ENCODE peak calls at places on chromosome 19, in eight cellular contexts. G is neural crest cell; W is CD8-positive, alpha-beta T cell; K is GM23338; U is progenitor cell of endocrine pancreas; B is tibial nerve; O is HFF-Myc; L is heart left ventricle. R is an unnamed sample.

GRCh38 chr19:5116292-5116691 is 147.4 kb downstream of the KDM4B start:
- DNase-seq in G (no peak), K (no peak), O (no peak), W (no peak), U (no peak), B (no peak), L (no peak), R (no peak)

GRCh38 chr19:6739884-6740588 is 556 bp downstream of the TRIP10 start:
- DNase-seq in G (peak), B (no peak), L (peak), W (no peak), O (no peak), K (peak), U (no peak), R (no peak)

GRCh38 chr19:8392017-8392591 is 1.9 kb downstream of the RAB11B start:
- DNase-seq in L (peak), B (no peak), U (no peak), O (no peak), G (no peak), W (no peak), K (no peak), R (no peak)

GRCh38 chr19:6039541-6040225 is 61.7 kb upstream of the RANBP3 start:
- DNase-seq in O (no peak), B (no peak), K (no peak), W (no peak), L (no peak), U (no peak), G (no peak), R (no peak)

GRCh38 chr19:867301-867793 is 7.9 kb downstream of the CFD start:
- DNase-seq in O (no peak), K (no peak), W (no peak), B (no peak), G (no peak), U (no peak), L (no peak), R (no peak)

GRCh38 chr19:6740589-6741348 is 1.3 kb downstream of the TRIP10 start:
- DNase-seq in L (peak), U (peak), O (no peak), B (no peak), W (peak), K (peak), G (peak), R (no peak)

GRCh38 chr19:22882797-22883196 is 50.7 kb downstream of the ZNF723 start:
- DNase-seq in L (no peak), U (no peak), O (peak), G (no peak), W (no peak), K (peak), B (no peak), R (peak)

GRCh38 chr19:49106648-49107135 is 7.5 kb upstream of the LIN7B start:
- DNase-seq in B (no peak), U (peak), K (peak), W (peak), O (no peak), L (no peak), G (peak), R (no peak)

GRCh38 chr19:6402834-6403608 is 10.1 kb upstream of the GTF2F1 start:
- DNase-seq in L (no peak), K (peak), O (no peak), B (no peak), U (no peak), W (no peak), G (peak), R (no peak)

GRCh38 chr19:49766938-49767315 is at the start of gene AP2A1:
- DNase-seq in K (no peak), O (no peak), U (no peak), B (peak), W (no peak), L (no peak), G (no peak), R (no peak)

GRCh38 chr19:16456652-16457194 is 15.0 kb downstream of the EPS15L1 start:
- DNase-seq in K (peak), L (no peak), O (no peak), G (no peak), U (no peak), W (no peak), B (no peak), R (no peak)

GRCh38 chr19:511101-511841 is 4.0 kb downstream of the TPGS1 start:
- DNase-seq in B (no peak), U (no peak), K (no peak), W (peak), O (no peak), G (no peak), L (peak), R (no peak)

GRCh38 chr19:12867120-12868099 is 13.8 kb downstream of the DNASE2 start:
- DNase-seq in W (peak), B (no peak), U (peak), O (no peak), K (peak), G (peak), L (peak), R (no peak)

GRCh38 chr19:7911509-7912143 is 3.0 kb upstream of the TGFBR3L start:
- DNase-seq in W (no peak), L (no peak), G (no peak), O (no peak), B (no peak), U (no peak), K (no peak), R (no peak)

GRCh38 chr19:33199441-33200265 is 5.5 kb downstream of the LRP3 start:
- DNase-seq in K (no peak), O (no peak), B (no peak), G (no peak), W (no peak), L (no peak), U (no peak), R (no peak)

GRCh38 chr19:5536337-5536894 is 31.3 kb downstream of the TINCR start:
- DNase-seq in U (peak), B (no peak), W (no peak), K (peak), O (no peak), G (peak), L (peak), R (no peak)

GRCh38 chr19:53809518-53810186 is 14.5 kb downstream of the NLRP12 start:
- DNase-seq in G (no peak), U (no peak), O (no peak), B (no peak), W (no peak), L (no peak), K (peak), R (no peak)

GRCh38 chr19:58394821-58395219 is 636 bp upstream of the RNF225 start:
- DNase-seq in O (no peak), G (no peak), U (no peak), B (no peak), W (no peak), K (no peak), L (no peak), R (no peak)

GRCh38 chr19:6745965-6746364 is 6.5 kb downstream of the TRIP10 start:
- DNase-seq in K (no peak), L (no peak), U (no peak), B (no peak), W (no peak), G (no peak), O (no peak), R (no peak)

GRCh38 chr19:3968556-3969434 is 2.1 kb downstream of the DAPK3 start:
- DNase-seq in W (no peak), O (peak), L (peak), G (peak), K (peak), B (peak), U (peak), R (no peak)

GRCh38 chr19:38207543-38207942 is 16.5 kb downstream of the DPF1 start:
- DNase-seq in U (no peak), G (no peak), B (no peak), O (no peak), K (no peak), L (no peak), W (no peak), R (no peak)

GRCh38 chr19:52898101-52898500 is 666 bp upstream of the ZNF320 start:
- DNase-seq in B (no peak), L (peak), K (peak), G (peak), O (no peak), W (no peak), U (no peak), R (no peak)

GRCh38 chr19:47305309-47305751 is 4.3 kb upstream of the C5AR1 start:
- DNase-seq in U (peak), O (peak), W (peak), K (peak), L (peak), B (peak), G (peak), R (peak)

GRCh38 chr19:51714848-51715247 is 8.9 kb downstream of the HAS1 start:
- DNase-seq in K (no peak), G (no peak), O (no peak), B (no peak), W (no peak), L (no peak), U (no peak), R (no peak)

GRCh38 chr19:51711702-51712101 is 12.1 kb downstream of the HAS1 start:
- DNase-seq in W (no peak), O (no peak), B (no peak), G (no peak), U (no peak), L (no peak), K (no peak), R (no peak)

GRCh38 chr19:51713319-51714285 is 10.2 kb downstream of the HAS1 start:
- DNase-seq in O (no peak), W (no peak), U (no peak), L (no peak), G (no peak), K (no peak), B (no peak), R (no peak)

GRCh38 chr19:51710163-51710562 is 13.6 kb downstream of the HAS1 start:
- DNase-seq in K (no peak), U (no peak), L (no peak), B (no peak), O (no peak), G (no peak), W (no peak), R (no peak)

DNA sequence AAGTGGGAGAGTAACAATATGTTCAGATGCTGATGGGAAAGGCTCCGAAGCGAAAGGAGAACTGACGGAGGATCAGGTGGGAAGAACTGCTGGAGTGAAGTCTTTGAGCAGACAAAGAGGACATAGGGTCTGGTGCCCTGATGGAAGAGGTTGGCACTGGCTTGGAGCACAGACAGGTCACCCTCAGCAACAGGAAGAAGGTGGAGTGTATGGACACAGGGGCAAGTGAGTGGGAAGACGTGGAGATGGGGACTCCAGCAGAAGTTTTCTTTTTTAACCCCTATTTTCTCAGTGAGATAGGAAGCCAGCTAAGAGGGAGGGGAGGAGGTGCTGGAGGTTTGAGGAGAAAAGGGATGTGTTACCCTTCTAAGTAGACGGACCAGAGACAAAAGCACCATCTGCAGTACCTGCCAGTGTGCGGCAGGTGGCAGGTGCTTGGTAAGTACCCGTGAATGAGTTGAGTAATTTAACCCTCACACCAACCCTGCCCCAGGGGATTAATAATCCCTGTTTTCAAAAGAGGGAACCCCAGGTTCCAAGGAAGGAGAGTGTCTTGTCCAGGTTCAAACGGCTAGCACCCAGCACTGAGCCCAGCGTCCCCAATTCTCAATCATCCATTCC is 11.2 kb downstream of the HAS1 start:
- DNase-seq in L (no peak), W (no peak), U (no peak), G (no peak), O (no peak), B (no peak), K (peak), R (no peak)
- TF ChIP-seq CTCF in L (peak), W (no peak), U (peak), G (peak), O (peak), B (no peak), K (peak), R (peak)

DNA sequence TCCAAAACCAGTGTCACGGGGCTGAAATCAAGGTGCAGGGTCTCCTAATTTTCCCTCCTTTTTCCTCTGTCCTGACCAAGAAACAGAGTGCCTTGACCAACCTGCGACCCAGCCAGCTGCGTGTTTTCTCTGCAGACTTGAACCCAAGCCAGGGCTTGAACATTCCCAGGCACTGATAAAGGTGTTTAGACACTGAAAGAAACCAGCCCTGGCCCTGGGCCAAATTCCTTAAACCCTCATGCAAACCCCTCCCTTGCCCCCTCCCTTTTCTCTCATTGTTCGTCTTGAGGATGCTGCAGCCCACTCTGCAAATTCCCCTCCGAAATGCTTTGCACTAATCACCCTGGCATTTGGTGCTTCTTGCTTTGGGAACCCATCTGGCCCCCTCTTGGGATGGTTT is 9.5 kb upstream of the FFAR2 start:
- DNase-seq in G (no peak), K (peak), B (no peak), L (no peak), W (no peak), U (no peak), O (no peak), R (no peak)
- TF ChIP-seq CTCF in G (no peak), K (no peak), B (no peak), L (no peak), W (no peak), U (no peak), O (no peak), R (no peak)

DNA sequence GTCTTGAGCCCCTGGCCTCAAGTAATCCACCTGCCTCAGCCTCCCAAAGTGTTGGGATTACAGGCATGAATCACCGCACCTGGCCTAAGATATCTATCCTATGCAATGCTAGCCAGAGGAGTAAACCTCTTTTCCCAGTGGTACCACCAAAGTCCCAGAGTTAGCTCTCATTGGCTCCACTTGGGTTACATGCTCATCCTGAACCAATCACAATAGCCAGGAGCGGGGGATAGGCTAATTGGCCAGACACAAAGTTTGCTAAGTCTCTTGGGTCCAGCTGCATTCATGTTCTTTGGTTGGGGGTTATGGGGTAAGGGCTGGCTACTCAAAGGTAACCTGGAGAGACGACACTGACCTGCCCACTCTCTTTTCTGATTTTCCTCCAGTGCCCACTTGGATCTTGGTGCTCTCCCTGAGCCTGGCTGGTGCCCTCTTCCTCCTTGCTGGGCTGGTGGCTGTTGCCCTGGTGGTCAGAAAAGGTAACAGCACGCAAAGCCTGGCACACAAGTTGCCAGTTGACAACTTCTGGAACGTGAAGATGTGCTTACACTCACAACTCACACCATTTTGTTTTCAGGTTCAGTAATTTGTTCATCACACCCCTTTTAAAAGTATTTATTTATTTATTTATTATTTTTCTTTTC is 7.8 kb downstream of the C19orf38 start:
- DNase-seq in O (no peak), G (no peak), L (no peak), B (no peak), W (peak), U (no peak), K (peak), R (no peak)
- TF ChIP-seq CTCF in O (peak), G (peak), L (peak), B (no peak), W (peak), U (peak), K (peak), R (peak)

GRCh38 chr19:31357315-31357673 is 8.1 kb upstream of the TSHZ3 start:
- DNase-seq in L (no peak), G (no peak), W (no peak), K (no peak), B (no peak), U (no peak), O (no peak), R (no peak)

GRCh38 chr19:31354316-31354715 is 5.1 kb upstream of the TSHZ3 start:
- DNase-seq in K (peak), W (no peak), G (no peak), L (no peak), U (no peak), B (no peak), O (no peak), R (no peak)

GRCh38 chr19:31355330-31356289 is 6.4 kb upstream of the TSHZ3 start:
- DNase-seq in W (no peak), B (no peak), G (no peak), L (no peak), U (no peak), O (no peak), K (peak), R (no peak)

GRCh38 chr19:31354919-31355318 is 5.7 kb upstream of the TSHZ3 start:
- DNase-seq in G (no peak), O (no peak), L (no peak), U (no peak), B (no peak), K (peak), W (no peak), R (no peak)

DNA sequence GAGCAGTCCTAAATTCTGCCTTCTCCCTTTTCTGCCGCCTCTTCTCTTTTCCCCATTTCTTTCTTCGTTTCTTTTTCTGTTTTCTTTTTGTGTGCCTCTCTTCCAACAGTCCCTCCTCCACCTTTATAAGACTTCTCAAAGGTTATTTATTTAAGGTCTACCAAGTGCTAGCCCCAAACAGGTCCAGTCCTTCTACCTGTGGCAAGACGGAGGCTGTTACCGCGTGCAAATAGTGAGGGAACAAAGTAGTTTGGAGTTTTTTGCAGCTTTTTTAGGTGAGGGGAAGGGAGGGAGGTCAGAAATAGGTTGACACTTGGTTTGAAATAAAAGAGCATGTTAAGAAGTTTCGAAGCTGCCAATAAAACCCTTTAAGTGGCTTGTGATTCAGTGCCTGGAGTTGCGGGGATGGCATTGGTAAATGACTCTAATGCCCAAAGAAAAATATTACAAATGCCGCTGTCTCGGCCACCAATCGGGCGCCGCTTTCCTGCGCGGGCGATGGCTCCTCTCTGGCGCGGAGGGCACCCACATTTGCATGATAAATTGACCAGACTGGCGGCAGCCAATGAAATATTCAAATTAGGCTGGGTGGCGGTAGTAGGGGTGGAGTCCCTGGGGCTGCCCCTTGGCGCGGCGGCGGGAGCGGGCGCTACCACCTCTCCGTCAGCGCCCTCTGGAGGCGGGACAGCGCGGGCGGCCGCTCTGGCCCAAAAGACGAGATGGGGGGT is 7.5 kb upstream of the TSHZ3 start:
- DNase-seq in K (peak), O (no peak), W (peak), G (no peak), U (no peak), B (no peak), L (peak), R (no peak)
- TF ChIP-seq CTCF in K (peak), O (no peak), W (peak), G (peak), U (peak), B (peak), L (peak), R (no peak)

DNA sequence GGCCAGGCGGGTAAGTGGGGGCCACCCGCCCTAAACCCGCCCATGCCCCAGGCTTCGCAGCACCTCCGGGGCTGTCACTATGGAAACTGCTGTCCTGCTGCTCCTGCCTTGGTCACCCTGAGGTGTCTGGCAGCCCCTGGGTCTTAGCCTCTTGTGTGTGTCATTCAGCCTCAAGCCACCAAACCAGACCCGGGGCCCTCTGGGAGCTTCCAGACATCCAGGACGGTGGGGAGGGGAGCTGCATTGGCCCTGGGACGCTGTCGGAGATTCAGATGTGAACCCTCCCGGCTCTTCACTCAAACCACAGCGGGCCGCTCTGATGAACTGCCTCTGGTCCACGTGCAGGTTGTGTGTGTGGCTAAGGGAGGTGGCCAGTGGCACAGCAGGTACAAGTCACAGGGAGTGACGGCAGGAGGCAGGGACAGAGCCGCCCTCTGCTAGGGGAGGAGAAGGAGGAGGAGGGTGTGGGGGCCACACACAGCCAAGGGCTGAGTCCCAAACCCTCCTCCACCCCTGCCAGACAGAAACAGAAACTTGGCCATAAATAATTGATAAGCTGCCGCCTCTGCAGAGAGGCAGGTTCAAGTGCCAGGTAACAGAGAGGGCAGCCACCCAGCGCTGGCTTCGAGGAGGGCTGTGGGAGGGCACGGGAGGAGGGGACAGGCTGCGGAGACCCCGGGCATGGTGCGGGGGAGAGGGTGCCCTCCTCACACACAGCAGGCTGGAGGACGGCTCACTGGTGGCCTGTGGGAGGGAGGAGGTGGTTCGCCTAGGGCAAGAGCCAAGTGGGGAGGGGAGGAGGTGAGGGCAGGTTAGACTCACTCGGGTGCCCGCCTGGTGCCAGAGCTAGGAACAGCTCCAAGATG is 8.0 kb downstream of the NANOS3 start:
- DNase-seq in O (no peak), B (peak), W (no peak), U (no peak), G (no peak), L (no peak), K (no peak), R (no peak)
- TF ChIP-seq CTCF in O (no peak), B (no peak), W (no peak), U (no peak), G (no peak), L (no peak), K (no peak), R (no peak)

GRCh38 chr19:44303305-44303704 is 1.5 kb downstream of the ZNF235 start:
- DNase-seq in B (no peak), U (no peak), G (no peak), O (no peak), L (no peak), K (no peak), W (no peak), R (no peak)
- TF ChIP-seq CTCF in B (no peak), U (no peak), G (no peak), O (no peak), L (no peak), K (no peak), W (no peak), R (no peak)